ENCODE peak calls at places on chromosomes 6 and 20, in nine cellular contexts. One of them, this sample, is unnamed.

GRCh38 chr6:1916334-1916985 is 306.7 kb downstream of the FOXC1 start:
- DNase-seq in AG04450: peak
- DNase-seq in stimulated activated CD4-positive, alpha-beta T cell treated with anti-CD3 and anti-CD28 coated beads, Interleukin-1b, Interleukin-23, amount 100 ng/mL, for 4 hours: no peak
- DNase-seq in heart left ventricle: no peak
- DNase-seq in NCI-H2081: no peak
- DNase-seq in NCI-H510A treated with DMSO at 0.1 percent for 48 hours: no peak
- DNase-seq in NCI-H146: peak
- DNase-seq in NCI-H1105 treated with DMSO at 0.1 percent for 48 hours: peak
- DNase-seq in neural progenitor cell: no peak
- DNase-seq in this sample: no peak

GRCh38 chr6:170093276-170093657 is 197.6 kb downstream of the DLL1 start:
- DNase-seq in NCI-H2081: no peak
- DNase-seq in NCI-H146: no peak
- DNase-seq in heart left ventricle: no peak
- DNase-seq in NCI-H1105 treated with DMSO at 0.1 percent for 48 hours: no peak
- DNase-seq in AG04450: no peak
- DNase-seq in NCI-H510A treated with DMSO at 0.1 percent for 48 hours: no peak
- DNase-seq in neural progenitor cell: no peak
- DNase-seq in stimulated activated CD4-positive, alpha-beta T cell treated with anti-CD3 and anti-CD28 coated beads, Interleukin-1b, Interleukin-23, amount 100 ng/mL, for 4 hours: no peak
- DNase-seq in this sample: no peak

GRCh38 chr20:64152906-64153305 is 11.3 kb upstream of the MYT1 start:
- DNase-seq in stimulated activated CD4-positive, alpha-beta T cell treated with anti-CD3 and anti-CD28 coated beads, Interleukin-1b, Interleukin-23, amount 100 ng/mL, for 4 hours: no peak
- DNase-seq in NCI-H146: peak
- DNase-seq in AG04450: no peak
- DNase-seq in NCI-H1105 treated with DMSO at 0.1 percent for 48 hours: peak
- DNase-seq in NCI-H2081: peak
- DNase-seq in neural progenitor cell: no peak
- DNase-seq in heart left ventricle: peak
- DNase-seq in NCI-H510A treated with DMSO at 0.1 percent for 48 hours: peak
- DNase-seq in this sample: no peak

GRCh38 chr20:63735859-63736718 is at the start of gene LIME1:
- DNase-seq in NCI-H510A treated with DMSO at 0.1 percent for 48 hours: no peak
- DNase-seq in neural progenitor cell: no peak
- DNase-seq in AG04450: no peak
- DNase-seq in NCI-H2081: no peak
- DNase-seq in NCI-H146: no peak
- DNase-seq in heart left ventricle: no peak
- DNase-seq in NCI-H1105 treated with DMSO at 0.1 percent for 48 hours: no peak
- DNase-seq in stimulated activated CD4-positive, alpha-beta T cell treated with anti-CD3 and anti-CD28 coated beads, Interleukin-1b, Interleukin-23, amount 100 ng/mL, for 4 hours: no peak
- DNase-seq in this sample: no peak

GRCh38 chr6:87436435-87436834 is 28.7 kb downstream of the CFAP206 start:
- DNase-seq in heart left ventricle: peak
- DNase-seq in neural progenitor cell: peak
- DNase-seq in NCI-H2081: no peak
- DNase-seq in AG04450: peak
- DNase-seq in NCI-H510A treated with DMSO at 0.1 percent for 48 hours: no peak
- DNase-seq in NCI-H146: no peak
- DNase-seq in stimulated activated CD4-positive, alpha-beta T cell treated with anti-CD3 and anti-CD28 coated beads, Interleukin-1b, Interleukin-23, amount 100 ng/mL, for 4 hours: peak
- DNase-seq in NCI-H1105 treated with DMSO at 0.1 percent for 48 hours: no peak
- DNase-seq in this sample: peak

GRCh38 chr6:11804706-11805105 is 26.1 kb upstream of the ADTRP start:
- DNase-seq in NCI-H146: no peak
- DNase-seq in AG04450: no peak
- DNase-seq in stimulated activated CD4-positive, alpha-beta T cell treated with anti-CD3 and anti-CD28 coated beads, Interleukin-1b, Interleukin-23, amount 100 ng/mL, for 4 hours: no peak
- DNase-seq in NCI-H1105 treated with DMSO at 0.1 percent for 48 hours: no peak
- DNase-seq in neural progenitor cell: no peak
- DNase-seq in NCI-H2081: no peak
- DNase-seq in NCI-H510A treated with DMSO at 0.1 percent for 48 hours: no peak
- DNase-seq in heart left ventricle: no peak
- DNase-seq in this sample: no peak

GRCh38 chr6:4008324-4009047 is 70.5 kb downstream of the FAM217A start:
- DNase-seq in AG04450: peak
- DNase-seq in stimulated activated CD4-positive, alpha-beta T cell treated with anti-CD3 and anti-CD28 coated beads, Interleukin-1b, Interleukin-23, amount 100 ng/mL, for 4 hours: no peak
- DNase-seq in neural progenitor cell: no peak
- DNase-seq in NCI-H146: peak
- DNase-seq in NCI-H510A treated with DMSO at 0.1 percent for 48 hours: peak
- DNase-seq in heart left ventricle: no peak
- DNase-seq in NCI-H2081: peak
- DNase-seq in NCI-H1105 treated with DMSO at 0.1 percent for 48 hours: peak
- DNase-seq in this sample: no peak

GRCh38 chr6:33197431-33198048 is 2.9 kb downstream of the RXRB start:
- DNase-seq in AG04450: no peak
- DNase-seq in NCI-H2081: peak
- DNase-seq in neural progenitor cell: peak
- DNase-seq in NCI-H146: peak
- DNase-seq in NCI-H510A treated with DMSO at 0.1 percent for 48 hours: peak
- DNase-seq in stimulated activated CD4-positive, alpha-beta T cell treated with anti-CD3 and anti-CD28 coated beads, Interleukin-1b, Interleukin-23, amount 100 ng/mL, for 4 hours: no peak
- DNase-seq in heart left ventricle: peak
- DNase-seq in NCI-H1105 treated with DMSO at 0.1 percent for 48 hours: peak
- DNase-seq in this sample: no peak

GRCh38 chr20:14189794-14190402 is 147.5 kb downstream of the FLRT3 start:
- DNase-seq in NCI-H510A treated with DMSO at 0.1 percent for 48 hours: peak
- DNase-seq in NCI-H2081: peak
- DNase-seq in NCI-H1105 treated with DMSO at 0.1 percent for 48 hours: peak
- DNase-seq in AG04450: peak
- DNase-seq in heart left ventricle: no peak
- DNase-seq in neural progenitor cell: peak
- DNase-seq in NCI-H146: peak
- DNase-seq in stimulated activated CD4-positive, alpha-beta T cell treated with anti-CD3 and anti-CD28 coated beads, Interleukin-1b, Interleukin-23, amount 100 ng/mL, for 4 hours: no peak
- DNase-seq in this sample: no peak

GRCh38 chr20:3712279-3712873 is at the start of gene SIGLEC1:
- DNase-seq in NCI-H1105 treated with DMSO at 0.1 percent for 48 hours: no peak
- DNase-seq in NCI-H2081: no peak
- DNase-seq in NCI-H146: no peak
- DNase-seq in NCI-H510A treated with DMSO at 0.1 percent for 48 hours: no peak
- DNase-seq in AG04450: no peak
- DNase-seq in neural progenitor cell: no peak
- DNase-seq in heart left ventricle: peak
- DNase-seq in stimulated activated CD4-positive, alpha-beta T cell treated with anti-CD3 and anti-CD28 coated beads, Interleukin-1b, Interleukin-23, amount 100 ng/mL, for 4 hours: no peak
- DNase-seq in this sample: no peak

GRCh38 chr6:15763827-15764226 is 101.0 kb upstream of the DTNBP1 start:
- DNase-seq in NCI-H1105 treated with DMSO at 0.1 percent for 48 hours: no peak
- DNase-seq in neural progenitor cell: peak
- DNase-seq in heart left ventricle: peak
- DNase-seq in stimulated activated CD4-positive, alpha-beta T cell treated with anti-CD3 and anti-CD28 coated beads, Interleukin-1b, Interleukin-23, amount 100 ng/mL, for 4 hours: no peak
- DNase-seq in NCI-H146: no peak
- DNase-seq in NCI-H2081: no peak
- DNase-seq in AG04450: no peak
- DNase-seq in NCI-H510A treated with DMSO at 0.1 percent for 48 hours: no peak
- DNase-seq in this sample: no peak

GRCh38 chr6:159929819-159930218 is 39.0 kb downstream of the MAS1 start:
- DNase-seq in NCI-H510A treated with DMSO at 0.1 percent for 48 hours: peak
- DNase-seq in neural progenitor cell: no peak
- DNase-seq in NCI-H2081: peak
- DNase-seq in stimulated activated CD4-positive, alpha-beta T cell treated with anti-CD3 and anti-CD28 coated beads, Interleukin-1b, Interleukin-23, amount 100 ng/mL, for 4 hours: peak
- DNase-seq in AG04450: no peak
- DNase-seq in NCI-H146: peak
- DNase-seq in heart left ventricle: peak
- DNase-seq in NCI-H1105 treated with DMSO at 0.1 percent for 48 hours: peak
- DNase-seq in this sample: no peak

GRCh38 chr6:47168176-47168575 is 126.0 kb upstream of the ADGRF1 start:
- DNase-seq in heart left ventricle: peak
- DNase-seq in NCI-H146: peak
- DNase-seq in NCI-H510A treated with DMSO at 0.1 percent for 48 hours: peak
- DNase-seq in stimulated activated CD4-positive, alpha-beta T cell treated with anti-CD3 and anti-CD28 coated beads, Interleukin-1b, Interleukin-23, amount 100 ng/mL, for 4 hours: no peak
- DNase-seq in neural progenitor cell: no peak
- DNase-seq in NCI-H1105 treated with DMSO at 0.1 percent for 48 hours: no peak
- DNase-seq in NCI-H2081: no peak
- DNase-seq in AG04450: peak
- DNase-seq in this sample: no peak

GRCh38 chr6:28953039-28953872 is 29.5 kb upstream of the TRIM27 start:
- DNase-seq in AG04450: peak
- DNase-seq in NCI-H146: peak
- DNase-seq in NCI-H1105 treated with DMSO at 0.1 percent for 48 hours: peak
- DNase-seq in heart left ventricle: no peak
- DNase-seq in NCI-H2081: peak
- DNase-seq in NCI-H510A treated with DMSO at 0.1 percent for 48 hours: peak
- DNase-seq in neural progenitor cell: peak
- DNase-seq in stimulated activated CD4-positive, alpha-beta T cell treated with anti-CD3 and anti-CD28 coated beads, Interleukin-1b, Interleukin-23, amount 100 ng/mL, for 4 hours: peak
- DNase-seq in this sample: peak

GRCh38 chr6:96787846-96788580 is 49.3 kb downstream of the GPR63 start:
- DNase-seq in stimulated activated CD4-positive, alpha-beta T cell treated with anti-CD3 and anti-CD28 coated beads, Interleukin-1b, Interleukin-23, amount 100 ng/mL, for 4 hours: no peak
- DNase-seq in neural progenitor cell: no peak
- DNase-seq in NCI-H2081: peak
- DNase-seq in NCI-H1105 treated with DMSO at 0.1 percent for 48 hours: peak
- DNase-seq in NCI-H510A treated with DMSO at 0.1 percent for 48 hours: no peak
- DNase-seq in AG04450: no peak
- DNase-seq in heart left ventricle: no peak
- DNase-seq in NCI-H146: peak
- DNase-seq in this sample: no peak